ENCODE peak calls at places on chromosomes 3 and 15, in nine cellular contexts. E is Karpas-422; T is neuronal stem cell; P is naive thymus-derived CD4-positive, alpha-beta T cell; I is left ventricle myocardium inferior; V is H9; Y is prostate gland; Q is Panc1; W is uterus. D is an unnamed sample.

GRCh38 chr3:185658504-185658912 is 72.4 kb downstream of the SENP2 start:
- DNase-seq in E (no peak), T (no peak), P (no peak), I (peak; percentile 48), V (no peak), Y (peak; percentile 25), Q (peak; percentile 48), W (peak; percentile 82), D (no peak)

GRCh38 chr15:20351448-20351961 is 190.1 kb downstream of the GOLGA6L6 start:
- DNase-seq in E (no peak), T (no peak), P (no peak), I (no peak), V (peak; percentile 28), Y (no peak), Q (no peak), W (peak; percentile 15), D (peak; percentile 61)

GRCh38 chr3:56816061-56816460 is 14.3 kb upstream of the ARHGEF3 start:
- DNase-seq in E (no peak), T (no peak), P (no peak), I (no peak), V (no peak), Y (no peak), Q (no peak), W (no peak), D (no peak)

GRCh38 chr3:23071306-23071705 is 131.8 kb upstream of the UBE2E2 start:
- DNase-seq in E (no peak), T (no peak), P (no peak), I (no peak), V (no peak), Y (no peak), Q (no peak), W (no peak), D (no peak)

GRCh38 chr15:51783967-51784366 is 32.6 kb downstream of the TMOD2 start:
- DNase-seq in E (no peak), T (no peak), P (no peak), I (no peak), V (no peak), Y (no peak), Q (no peak), W (no peak), D (no peak)

GRCh38 chr3:2099028-2099671 is 484 bp downstream of the CNTN4 start:
- DNase-seq in E (no peak), T (peak; percentile 58), P (no peak), I (no peak), V (peak; percentile 53), Y (no peak), Q (no peak), W (peak; percentile 21), D (peak; percentile 51)

GRCh38 chr3:62109534-62109933 is 263.8 kb downstream of the FEZF2 start:
- DNase-seq in E (no peak), T (no peak), P (no peak), I (peak; percentile 40), V (peak; percentile 66), Y (no peak), Q (no peak), W (no peak), D (no peak)

GRCh38 chr15:75140080-75140879 is 61.4 kb upstream of the C15orf39 start:
- DNase-seq in E (no peak), T (no peak), P (no peak), I (no peak), V (no peak), Y (no peak), Q (no peak), W (no peak), D (no peak)

GRCh38 chr15:43370310-43370974 is 401 bp downstream of the ZSCAN29 start:
- DNase-seq in E (no peak), T (peak; percentile 37), P (no peak), I (peak; percentile 15), V (peak; percentile 44), Y (no peak), Q (no peak), W (peak; percentile 20), D (no peak)

GRCh38 chr3:72151465-72152238 is 366.7 kb upstream of the PROK2 start:
- DNase-seq in E (no peak), T (no peak), P (no peak), I (no peak), V (no peak), Y (no peak), Q (no peak), W (no peak), D (no peak)

GRCh38 chr15:87777054-87777498 is 479.5 kb downstream of the NTRK3 start:
- DNase-seq in E (no peak), T (no peak), P (no peak), I (no peak), V (no peak), Y (no peak), Q (no peak), W (no peak), D (no peak)

GRCh38 chr15:74040115-74040850 is 42.1 kb downstream of the GOLGA6A start:
- DNase-seq in E (no peak), T (no peak), P (no peak), I (peak; percentile 48), V (peak; percentile 44), Y (no peak), Q (no peak), W (peak; percentile 67), D (no peak)

GRCh38 chr3:47536967-47537366 is 23.5 kb upstream of the ELP6 start:
- DNase-seq in E (no peak), T (no peak), P (no peak), I (no peak), V (no peak), Y (no peak), Q (no peak), W (no peak), D (no peak)

GRCh38 chr3:61564405-61565059 is 3.2 kb downstream of the PTPRG start:
- DNase-seq in E (no peak), T (peak; percentile 72), P (no peak), I (peak; percentile 88), V (peak; percentile 81), Y (peak; percentile 74), Q (no peak), W (peak; percentile 74), D (peak; percentile 82)

GRCh38 chr3:117692416-117692995 is 982.9 kb downstream of the TUSC7 start:
- DNase-seq in E (no peak), T (no peak), P (no peak), I (no peak), V (peak; percentile 43), Y (no peak), Q (no peak), W (no peak), D (no peak)

GRCh38 chr3:173889522-173890055 is 492.0 kb downstream of the NLGN1 start:
- DNase-seq in E (no peak), T (no peak), P (no peak), I (no peak), V (no peak), Y (peak; percentile 55), Q (no peak), W (no peak), D (no peak)

GRCh38 chr15:83270176-83270575 is 14.3 kb downstream of the BNC1 start:
- DNase-seq in E (no peak), T (no peak), P (no peak), I (no peak), V (no peak), Y (no peak), Q (no peak), W (no peak), D (no peak)

GRCh38 chr15:73530649-73531048 is 87.7 kb downstream of the REC114 start:
- DNase-seq in E (no peak), T (no peak), P (no peak), I (no peak), V (no peak), Y (no peak), Q (no peak), W (no peak), D (no peak)

GRCh38 chr15:76235186-76235826 is 76.0 kb downstream of the ETFA start:
- DNase-seq in E (peak; percentile 80), T (no peak), P (peak; percentile 40), I (no peak), V (no peak), Y (no peak), Q (peak; percentile 17), W (no peak), D (no peak)

GRCh38 chr15:52090193-52090592 is 22.4 kb downstream of the BCL2L10 start:
- DNase-seq in E (no peak), T (no peak), P (no peak), I (no peak), V (no peak), Y (no peak), Q (no peak), W (no peak), D (no peak)

GRCh38 chr3:162213196-162213595 is 716.6 kb downstream of the OTOL1 start:
- DNase-seq in E (no peak), T (no peak), P (no peak), I (no peak), V (no peak), Y (no peak), Q (no peak), W (no peak), D (no peak)

GRCh38 chr15:40510201-40510600 is 39.4 kb downstream of the CHST14 start:
- DNase-seq in E (no peak), T (no peak), P (no peak), I (no peak), V (no peak), Y (no peak), Q (no peak), W (no peak), D (no peak)

GRCh38 chr15:31081568-31082250 is 19.8 kb downstream of the TRPM1 start:
- DNase-seq in E (no peak), T (no peak), P (no peak), I (no peak), V (no peak), Y (no peak), Q (no peak), W (no peak), D (no peak)
- H3K27me3 ChIP-seq in E (no peaks in the 10 kb centered on the region), T (peaks cover 2% of the 10 kb centered on the region), P (peaks cover 4% of the 10 kb centered on the region), I (peaks cover 10% of the 10 kb centered on the region), V (no peaks in the 10 kb centered on the region), Y (no peaks in the 10 kb centered on the region), Q (no peaks in the 10 kb centered on the region), W (no peaks in the 10 kb centered on the region), D (no peaks in the 10 kb centered on the region)

DNA sequence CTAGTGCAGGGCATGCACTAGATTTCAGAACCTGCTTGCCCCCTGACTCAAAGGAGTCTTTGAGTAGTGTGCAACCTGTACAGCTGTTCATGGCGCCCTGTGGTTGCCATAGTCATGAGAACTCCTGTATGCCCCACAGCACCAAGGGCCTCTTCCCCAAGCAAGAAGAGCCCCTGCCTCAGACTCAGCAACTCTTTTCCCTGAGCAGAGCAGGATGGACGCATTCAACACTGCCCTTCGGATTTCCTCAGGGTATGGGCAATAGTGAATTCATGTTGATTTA is 89.7 kb upstream of the KLF13 start:
- DNase-seq in E (no peak), T (no peak), P (no peak), I (no peak), V (no peak), Y (no peak), Q (no peak), W (no peak), D (no peak)
- H3K4me1 ChIP-seq in E (peaks cover 66% of the 10 kb centered on the region), T (peaks cover 4% of the 10 kb centered on the region), P (peaks cover 25% of the 10 kb centered on the region), I (peaks cover 44% of the 10 kb centered on the region), V (no peaks in the 10 kb centered on the region), Y (no peaks in the 10 kb centered on the region), Q (peaks cover 5% of the 10 kb centered on the region), W (peaks cover 7% of the 10 kb centered on the region), D (peaks cover 21% of the 10 kb centered on the region)

GRCh38 chr3:123067689-123068226 is 933 bp downstream of the PDIA5 start:
- DNase-seq in E (peak; percentile 67), T (no peak), P (no peak), I (no peak), V (no peak), Y (no peak), Q (no peak), W (no peak), D (no peak)
- H3K27ac ChIP-seq in E (no peak overlapping the region), T (no peak overlapping the region), P (no peak overlapping the region), I (peak overlapping the region; percentile 89), V (no peak overlapping the region), Y (peak overlapping the region; percentile 71), Q (peak overlapping the region; percentile 83), W (peak overlapping the region; percentile 60), D (peak overlapping the region; percentile 88)

GRCh38 chr3:148289159-148289558 is 408.5 kb upstream of the AGTR1 start:
- DNase-seq in E (no peak), T (no peak), P (no peak), I (no peak), V (no peak), Y (no peak), Q (no peak), W (no peak), D (no peak)
- H3K27me3 ChIP-seq in E (no peaks in the 10 kb centered on the region), T (no peaks in the 10 kb centered on the region), P (no peaks in the 10 kb centered on the region), I (no peaks in the 10 kb centered on the region), V (no peaks in the 10 kb centered on the region), Y (no peaks in the 10 kb centered on the region), Q (no peaks in the 10 kb centered on the region), W (no peaks in the 10 kb centered on the region), D (no peaks in the 10 kb centered on the region)

D was measured in lower lobe of right lung.